ENCODE peak calls at places on chromosome 7, in six cellular contexts. One of them, this sample, is unnamed.

GRCh38 chr7:138186951-138187351 is 110.7 kb downstream of the AKR1D1 start:
- DNase-seq in breast epithelium: no peak
- DNase-seq in GM23248: peak; percentile 35
- DNase-seq in SJSA1: peak; percentile 75
- DNase-seq in uterus: no peak
- DNase-seq in naive thymus-derived CD4-positive, alpha-beta T cell: no peak
- DNase-seq in this sample: no peak

GRCh38 chr7:34497153-34497777 is 160.8 kb upstream of the NPSR1 start:
- DNase-seq in uterus: no peak
- DNase-seq in naive thymus-derived CD4-positive, alpha-beta T cell: no peak
- DNase-seq in SJSA1: no peak
- DNase-seq in GM23248: peak; percentile 8
- DNase-seq in breast epithelium: no peak
- DNase-seq in this sample: no peak

GRCh38 chr7:155999631-156000489 is 187.6 kb upstream of the SHH start:
- DNase-seq in uterus: no peak
- DNase-seq in GM23248: no peak
- DNase-seq in naive thymus-derived CD4-positive, alpha-beta T cell: no peak
- DNase-seq in breast epithelium: no peak
- DNase-seq in SJSA1: no peak
- DNase-seq in this sample: no peak

GRCh38 chr7:151626422-151627115 is 106.9 kb upstream of the RHEB start:
- DNase-seq in breast epithelium: peak; percentile 28
- DNase-seq in GM23248: peak; percentile 24
- DNase-seq in SJSA1: peak; percentile 67
- DNase-seq in naive thymus-derived CD4-positive, alpha-beta T cell: no peak
- DNase-seq in uterus: no peak
- DNase-seq in this sample: no peak

GRCh38 chr7:26078437-26079362 is 73.3 kb upstream of the NFE2L3 start:
- DNase-seq in breast epithelium: peak; percentile 58
- DNase-seq in naive thymus-derived CD4-positive, alpha-beta T cell: peak; percentile 71
- DNase-seq in SJSA1: peak; percentile 61
- DNase-seq in uterus: peak; percentile 41
- DNase-seq in GM23248: peak; percentile 29
- DNase-seq in this sample: peak; percentile 83

GRCh38 chr7:109967401-109967800 is 1123.5 kb upstream of the LRRN3 start:
- DNase-seq in SJSA1: no peak
- DNase-seq in breast epithelium: no peak
- DNase-seq in GM23248: no peak
- DNase-seq in uterus: no peak
- DNase-seq in naive thymus-derived CD4-positive, alpha-beta T cell: no peak
- DNase-seq in this sample: no peak

GRCh38 chr7:82675396-82675795 is 231.8 kb upstream of the CACNA2D1 start:
- DNase-seq in breast epithelium: no peak
- DNase-seq in naive thymus-derived CD4-positive, alpha-beta T cell: no peak
- DNase-seq in GM23248: no peak
- DNase-seq in uterus: no peak
- DNase-seq in SJSA1: no peak
- DNase-seq in this sample: no peak

GRCh38 chr7:24980695-24981543 is 941 bp upstream of the OSBPL3 start:
- DNase-seq in breast epithelium: no peak
- DNase-seq in uterus: peak; percentile 18
- DNase-seq in SJSA1: no peak
- DNase-seq in naive thymus-derived CD4-positive, alpha-beta T cell: no peak
- DNase-seq in GM23248: peak; percentile 73
- DNase-seq in this sample: no peak

GRCh38 chr7:93856319-93856718 is 34.2 kb downstream of the TFPI2 start:
- DNase-seq in GM23248: no peak
- DNase-seq in breast epithelium: no peak
- DNase-seq in uterus: no peak
- DNase-seq in SJSA1: no peak
- DNase-seq in naive thymus-derived CD4-positive, alpha-beta T cell: no peak
- DNase-seq in this sample: peak; percentile 12

GRCh38 chr7:155471728-155472127 is 13.8 kb downstream of the EN2 start:
- DNase-seq in SJSA1: no peak
- DNase-seq in uterus: no peak
- DNase-seq in breast epithelium: no peak
- DNase-seq in GM23248: no peak
- DNase-seq in naive thymus-derived CD4-positive, alpha-beta T cell: no peak
- DNase-seq in this sample: no peak

GRCh38 chr7:37921340-37921805 is 933 bp downstream of the EPDR1 start:
- DNase-seq in breast epithelium: no peak
- DNase-seq in GM23248: peak; percentile 13
- DNase-seq in naive thymus-derived CD4-positive, alpha-beta T cell: no peak
- DNase-seq in uterus: peak; percentile 46
- DNase-seq in SJSA1: no peak
- DNase-seq in this sample: no peak
- H3K4me3 ChIP-seq in breast epithelium: peak overlapping the region; percentile 66
- H3K4me3 ChIP-seq in GM23248: peak overlapping the region; percentile 61
- H3K4me3 ChIP-seq in naive thymus-derived CD4-positive, alpha-beta T cell: peak overlapping the region; percentile 46
- H3K4me3 ChIP-seq in uterus: peak overlapping the region; percentile 37
- H3K4me3 ChIP-seq in SJSA1: peak overlapping the region; percentile 55
- H3K4me3 ChIP-seq in this sample: peak overlapping the region; percentile 66

GRCh38 chr7:106063692-106064091 is 48.4 kb downstream of the SYPL1 start:
- DNase-seq in SJSA1: no peak
- DNase-seq in uterus: no peak
- DNase-seq in naive thymus-derived CD4-positive, alpha-beta T cell: no peak
- DNase-seq in GM23248: no peak
- DNase-seq in breast epithelium: no peak
- DNase-seq in this sample: no peak
- H3K36me3 ChIP-seq in SJSA1: no peaks in the 10 kb centered on the region
- H3K36me3 ChIP-seq in uterus: no peaks in the 10 kb centered on the region
- H3K36me3 ChIP-seq in naive thymus-derived CD4-positive, alpha-beta T cell: no peaks in the 10 kb centered on the region
- H3K36me3 ChIP-seq in GM23248: no peaks in the 10 kb centered on the region
- H3K36me3 ChIP-seq in breast epithelium: no peaks in the 10 kb centered on the region
- H3K36me3 ChIP-seq in this sample: no peaks in the 10 kb centered on the region

DNA sequence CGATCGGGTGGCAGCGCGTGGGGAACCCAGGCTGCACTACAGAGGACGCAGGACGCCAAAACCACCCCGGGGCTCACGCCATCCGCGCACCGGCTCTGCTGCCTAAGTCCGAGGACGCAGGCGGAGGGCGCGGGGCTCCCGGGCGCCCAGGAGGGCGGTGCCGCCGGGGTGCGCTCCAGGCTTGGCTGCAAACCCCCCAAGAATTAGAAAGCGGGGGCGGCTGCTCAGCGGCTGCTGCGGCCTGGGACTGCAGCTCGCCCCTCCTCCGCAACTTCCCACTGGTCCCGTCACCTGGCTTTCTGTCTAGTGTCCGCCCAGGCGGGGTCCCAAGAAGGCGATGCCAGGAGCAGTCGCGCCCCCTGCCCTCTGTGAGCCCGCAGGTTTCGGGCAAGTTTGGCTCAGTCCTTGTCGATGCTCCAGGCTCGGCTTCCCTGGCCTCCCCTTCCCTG is 1.7 kb upstream of the POU6F2 start:
- DNase-seq in uterus: no peak
- DNase-seq in breast epithelium: no peak
- DNase-seq in GM23248: peak; percentile 5
- DNase-seq in naive thymus-derived CD4-positive, alpha-beta T cell: no peak
- DNase-seq in SJSA1: no peak
- DNase-seq in this sample: no peak
- H3K4me3 ChIP-seq in uterus: no peak overlapping the region
- H3K4me3 ChIP-seq in breast epithelium: peak overlapping the region; percentile 6
- H3K4me3 ChIP-seq in GM23248: no peak overlapping the region
- H3K4me3 ChIP-seq in naive thymus-derived CD4-positive, alpha-beta T cell: no peak overlapping the region
- H3K4me3 ChIP-seq in SJSA1: no peak overlapping the region
- H3K4me3 ChIP-seq in this sample: no peak overlapping the region

DNA sequence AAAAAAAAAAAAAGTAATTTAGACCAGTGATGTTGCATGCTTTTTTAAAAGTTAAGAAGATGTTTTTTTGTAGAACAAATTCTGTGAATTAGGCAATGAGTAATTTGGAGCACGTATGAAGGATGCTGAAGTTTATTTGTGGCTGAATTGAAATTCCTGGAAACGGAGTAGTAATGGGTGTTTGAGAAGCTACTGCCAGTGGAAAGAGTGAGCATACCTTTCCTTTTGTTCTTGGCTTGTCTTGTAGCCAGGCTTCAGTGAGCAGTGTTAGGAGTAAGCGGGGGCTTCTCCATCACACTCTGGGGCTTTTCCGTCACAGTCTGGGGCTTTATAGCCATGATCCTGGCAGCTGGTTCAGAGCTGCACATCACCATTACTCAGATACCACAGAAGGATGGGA is 32.3 kb downstream of the GARS1 start:
- DNase-seq in GM23248: no peak
- DNase-seq in naive thymus-derived CD4-positive, alpha-beta T cell: no peak
- DNase-seq in SJSA1: no peak
- DNase-seq in breast epithelium: no peak
- DNase-seq in uterus: no peak
- DNase-seq in this sample: no peak
- H3K36me3 ChIP-seq in GM23248: peaks cover 99% of the 10 kb centered on the region
- H3K36me3 ChIP-seq in naive thymus-derived CD4-positive, alpha-beta T cell: peaks cover 82% of the 10 kb centered on the region
- H3K36me3 ChIP-seq in SJSA1: peaks cover 82% of the 10 kb centered on the region
- H3K36me3 ChIP-seq in breast epithelium: peaks cover 8% of the 10 kb centered on the region
- H3K36me3 ChIP-seq in uterus: no peaks in the 10 kb centered on the region
- H3K36me3 ChIP-seq in this sample: peaks cover 4% of the 10 kb centered on the region

GRCh38 chr7:55509322-55509721 is 63.0 kb downstream of the VOPP1 start:
- DNase-seq in SJSA1: no peak
- DNase-seq in uterus: no peak
- DNase-seq in breast epithelium: no peak
- DNase-seq in GM23248: peak; percentile 58
- DNase-seq in naive thymus-derived CD4-positive, alpha-beta T cell: no peak
- DNase-seq in this sample: no peak

GRCh38 chr7:55508301-55509011 is 63.8 kb downstream of the VOPP1 start:
- DNase-seq in breast epithelium: no peak
- DNase-seq in uterus: no peak
- DNase-seq in SJSA1: no peak
- DNase-seq in GM23248: no peak
- DNase-seq in naive thymus-derived CD4-positive, alpha-beta T cell: no peak
- DNase-seq in this sample: peak; percentile 51

GRCh38 chr7:55507743-55508142 is 64.6 kb downstream of the VOPP1 start:
- DNase-seq in breast epithelium: no peak
- DNase-seq in uterus: no peak
- DNase-seq in SJSA1: no peak
- DNase-seq in naive thymus-derived CD4-positive, alpha-beta T cell: no peak
- DNase-seq in GM23248: no peak
- DNase-seq in this sample: no peak

GRCh38 chr7:55512635-55513034 is 59.7 kb downstream of the VOPP1 start:
- DNase-seq in naive thymus-derived CD4-positive, alpha-beta T cell: no peak
- DNase-seq in SJSA1: no peak
- DNase-seq in GM23248: no peak
- DNase-seq in uterus: no peak
- DNase-seq in breast epithelium: no peak
- DNase-seq in this sample: no peak

DNA sequence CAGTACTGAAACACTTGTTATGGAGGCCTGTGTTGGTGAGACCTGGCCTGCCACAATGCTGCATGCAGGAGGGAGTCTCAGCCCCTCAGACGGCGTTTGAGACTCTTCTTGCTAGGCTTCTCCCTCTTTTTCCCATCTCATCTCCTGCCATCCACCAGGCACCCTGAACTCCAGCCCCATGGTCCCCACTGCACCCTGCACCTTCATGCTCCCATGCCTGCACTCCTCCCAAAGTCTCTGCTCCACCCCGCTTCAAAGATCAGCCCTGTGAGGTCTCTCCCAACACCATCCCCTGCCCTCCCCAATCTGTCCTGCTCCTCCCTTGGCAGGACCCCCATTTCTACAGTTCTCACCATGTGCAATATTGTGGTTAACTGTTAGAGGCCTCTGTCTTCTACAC is 61.7 kb downstream of the VOPP1 start:
- DNase-seq in naive thymus-derived CD4-positive, alpha-beta T cell: no peak
- DNase-seq in GM23248: no peak
- DNase-seq in SJSA1: no peak
- DNase-seq in uterus: no peak
- DNase-seq in breast epithelium: no peak
- DNase-seq in this sample: no peak
- H3K4me3 ChIP-seq in naive thymus-derived CD4-positive, alpha-beta T cell: no peak overlapping the region
- H3K4me3 ChIP-seq in GM23248: no peak overlapping the region
- H3K4me3 ChIP-seq in SJSA1: no peak overlapping the region
- H3K4me3 ChIP-seq in uterus: no peak overlapping the region
- H3K4me3 ChIP-seq in breast epithelium: no peak overlapping the region
- H3K4me3 ChIP-seq in this sample: peak overlapping the region; percentile 23

DNA sequence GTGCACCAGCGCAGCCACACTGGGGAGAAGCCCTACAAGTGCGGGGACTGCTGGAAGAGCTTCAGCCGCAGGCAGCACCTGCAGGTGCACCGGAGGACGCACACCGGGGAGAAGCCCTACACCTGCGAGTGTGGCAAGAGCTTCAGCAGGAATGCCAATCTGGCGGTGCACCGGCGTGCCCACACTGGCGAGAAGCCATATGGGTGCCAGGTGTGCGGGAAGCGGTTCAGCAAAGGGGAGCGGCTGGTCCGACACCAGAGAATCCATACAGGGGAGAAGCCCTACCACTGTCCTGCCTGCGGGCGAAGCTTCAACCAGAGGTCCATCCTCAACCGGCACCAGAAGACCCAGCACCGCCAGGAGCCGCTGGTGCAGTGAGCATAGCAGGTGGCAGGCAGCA is 12.9 kb downstream of the ZSCAN25 start:
- DNase-seq in SJSA1: no peak
- DNase-seq in GM23248: no peak
- DNase-seq in breast epithelium: no peak
- DNase-seq in uterus: no peak
- DNase-seq in naive thymus-derived CD4-positive, alpha-beta T cell: no peak
- DNase-seq in this sample: no peak
- H3K36me3 ChIP-seq in SJSA1: peaks cover 97% of the 10 kb centered on the region
- H3K36me3 ChIP-seq in GM23248: peaks cover 21% of the 10 kb centered on the region
- H3K36me3 ChIP-seq in breast epithelium: peaks cover 9% of the 10 kb centered on the region
- H3K36me3 ChIP-seq in uterus: no peaks in the 10 kb centered on the region
- H3K36me3 ChIP-seq in naive thymus-derived CD4-positive, alpha-beta T cell: peaks cover 88% of the 10 kb centered on the region
- H3K36me3 ChIP-seq in this sample: peaks cover 37% of the 10 kb centered on the region

This sample was measured in GM06990.